ENCODE peak calls at places on chromosomes 5 and 9, in seven cellular contexts. One of them, this sample, is unnamed.

GRCh38 chr5:37197340-37198050 is 51.7 kb downstream of the CPLANE1 start:
- DNase-seq in HCT116: no peak
- DNase-seq in A549: no peak
- DNase-seq in effector memory CD4-positive, alpha-beta T cell: no peak
- DNase-seq in fibroblast of lung: no peak
- DNase-seq in stomach: no peak
- DNase-seq in tibial nerve: no peak
- DNase-seq in this sample: no peak

GRCh38 chr5:137470111-137470920 is 28.8 kb downstream of the SPOCK1 start:
- DNase-seq in A549: peak
- DNase-seq in stomach: no peak
- DNase-seq in HCT116: no peak
- DNase-seq in fibroblast of lung: peak
- DNase-seq in tibial nerve: peak
- DNase-seq in effector memory CD4-positive, alpha-beta T cell: no peak
- DNase-seq in this sample: no peak

GRCh38 chr5:126777257-126777973 is 479 bp downstream of the LMNB1 start:
- DNase-seq in A549: peak
- DNase-seq in tibial nerve: peak
- DNase-seq in fibroblast of lung: peak
- DNase-seq in stomach: peak
- DNase-seq in HCT116: no peak
- DNase-seq in effector memory CD4-positive, alpha-beta T cell: peak
- DNase-seq in this sample: peak

GRCh38 chr5:32274548-32275420 is 38.0 kb downstream of the MTMR12 start:
- DNase-seq in stomach: no peak
- DNase-seq in HCT116: no peak
- DNase-seq in effector memory CD4-positive, alpha-beta T cell: no peak
- DNase-seq in tibial nerve: no peak
- DNase-seq in fibroblast of lung: no peak
- DNase-seq in A549: no peak
- DNase-seq in this sample: no peak

GRCh38 chr5:32339198-32339597 is 26.5 kb upstream of the MTMR12 start:
- DNase-seq in HCT116: peak
- DNase-seq in A549: peak
- DNase-seq in effector memory CD4-positive, alpha-beta T cell: no peak
- DNase-seq in tibial nerve: no peak
- DNase-seq in stomach: no peak
- DNase-seq in fibroblast of lung: peak
- DNase-seq in this sample: no peak

GRCh38 chr9:136694163-136694864 is 7.1 kb upstream of the AGPAT2 start:
- DNase-seq in stomach: peak
- DNase-seq in fibroblast of lung: no peak
- DNase-seq in A549: peak
- DNase-seq in tibial nerve: peak
- DNase-seq in HCT116: peak
- DNase-seq in effector memory CD4-positive, alpha-beta T cell: no peak
- DNase-seq in this sample: peak

GRCh38 chr5:119515192-119515591 is 62.9 kb downstream of the HSD17B4 start:
- DNase-seq in stomach: no peak
- DNase-seq in HCT116: no peak
- DNase-seq in effector memory CD4-positive, alpha-beta T cell: no peak
- DNase-seq in fibroblast of lung: peak
- DNase-seq in A549: no peak
- DNase-seq in tibial nerve: no peak
- DNase-seq in this sample: no peak

GRCh38 chr5:73768-74502 is 18.0 kb upstream of the PLEKHG4B start:
- DNase-seq in stomach: no peak
- DNase-seq in A549: no peak
- DNase-seq in HCT116: no peak
- DNase-seq in fibroblast of lung: no peak
- DNase-seq in tibial nerve: no peak
- DNase-seq in effector memory CD4-positive, alpha-beta T cell: no peak
- DNase-seq in this sample: no peak

GRCh38 chr5:57887851-57888621 is 405.4 kb upstream of the ACTBL2 start:
- DNase-seq in effector memory CD4-positive, alpha-beta T cell: no peak
- DNase-seq in tibial nerve: peak
- DNase-seq in stomach: peak
- DNase-seq in fibroblast of lung: peak
- DNase-seq in HCT116: peak
- DNase-seq in A549: peak
- DNase-seq in this sample: peak

GRCh38 chr5:106956901-106957300 is 713.8 kb downstream of the EFNA5 start:
- DNase-seq in fibroblast of lung: no peak
- DNase-seq in stomach: no peak
- DNase-seq in tibial nerve: no peak
- DNase-seq in effector memory CD4-positive, alpha-beta T cell: no peak
- DNase-seq in HCT116: no peak
- DNase-seq in A549: no peak
- DNase-seq in this sample: no peak

GRCh38 chr5:134423376-134423775 is 11.7 kb upstream of the CDKN2AIPNL start:
- DNase-seq in effector memory CD4-positive, alpha-beta T cell: no peak
- DNase-seq in A549: no peak
- DNase-seq in stomach: no peak
- DNase-seq in fibroblast of lung: no peak
- DNase-seq in tibial nerve: no peak
- DNase-seq in HCT116: no peak
- DNase-seq in this sample: no peak

GRCh38 chr9:135567311-135567710 is 5.8 kb downstream of the PAEP start:
- DNase-seq in HCT116: no peak
- DNase-seq in fibroblast of lung: no peak
- DNase-seq in tibial nerve: no peak
- DNase-seq in A549: no peak
- DNase-seq in effector memory CD4-positive, alpha-beta T cell: no peak
- DNase-seq in stomach: no peak
- DNase-seq in this sample: no peak

GRCh38 chr9:69136781-69137180 is 37.3 kb upstream of the TJP2 start:
- DNase-seq in tibial nerve: no peak
- DNase-seq in effector memory CD4-positive, alpha-beta T cell: no peak
- DNase-seq in fibroblast of lung: peak
- DNase-seq in A549: no peak
- DNase-seq in stomach: no peak
- DNase-seq in HCT116: no peak
- DNase-seq in this sample: no peak

GRCh38 chr9:84339951-84340350 is 607 bp downstream of the SLC28A3 start:
- DNase-seq in HCT116: no peak
- DNase-seq in fibroblast of lung: peak
- DNase-seq in A549: no peak
- DNase-seq in effector memory CD4-positive, alpha-beta T cell: no peak
- DNase-seq in tibial nerve: no peak
- DNase-seq in stomach: no peak
- DNase-seq in this sample: no peak

GRCh38 chr5:169273881-169274280 is 27.1 kb downstream of the SLIT3 start:
- DNase-seq in fibroblast of lung: no peak
- DNase-seq in HCT116: no peak
- DNase-seq in stomach: no peak
- DNase-seq in effector memory CD4-positive, alpha-beta T cell: no peak
- DNase-seq in tibial nerve: no peak
- DNase-seq in A549: no peak
- DNase-seq in this sample: no peak

GRCh38 chr5:126449751-126450271 is 26.6 kb downstream of the GRAMD2B start:
- DNase-seq in tibial nerve: no peak
- DNase-seq in effector memory CD4-positive, alpha-beta T cell: peak
- DNase-seq in A549: no peak
- DNase-seq in HCT116: no peak
- DNase-seq in fibroblast of lung: peak
- DNase-seq in stomach: no peak
- DNase-seq in this sample: no peak

GRCh38 chr9:124854161-124854560 is 901 bp downstream of the WDR38 start:
- DNase-seq in A549: no peak
- DNase-seq in effector memory CD4-positive, alpha-beta T cell: no peak
- DNase-seq in HCT116: no peak
- DNase-seq in stomach: no peak
- DNase-seq in fibroblast of lung: no peak
- DNase-seq in tibial nerve: no peak
- DNase-seq in this sample: no peak

GRCh38 chr9:116232425-116233159 is 79.0 kb downstream of the PAPPA start:
- DNase-seq in HCT116: no peak
- DNase-seq in effector memory CD4-positive, alpha-beta T cell: no peak
- DNase-seq in tibial nerve: no peak
- DNase-seq in A549: peak
- DNase-seq in fibroblast of lung: peak
- DNase-seq in stomach: no peak
- DNase-seq in this sample: no peak

GRCh38 chr9:71767421-71768321 is 642 bp downstream of the CEMIP2 start:
- DNase-seq in effector memory CD4-positive, alpha-beta T cell: no peak
- DNase-seq in stomach: peak
- DNase-seq in HCT116: no peak
- DNase-seq in tibial nerve: no peak
- DNase-seq in fibroblast of lung: peak
- DNase-seq in A549: no peak
- DNase-seq in this sample: peak

GRCh38 chr5:171755354-171755821 is 30.2 kb upstream of the SMIM23 start:
- DNase-seq in HCT116: no peak
- DNase-seq in effector memory CD4-positive, alpha-beta T cell: no peak
- DNase-seq in fibroblast of lung: peak
- DNase-seq in tibial nerve: no peak
- DNase-seq in stomach: no peak
- DNase-seq in A549: no peak
- DNase-seq in this sample: no peak

GRCh38 chr5:143527808-143528207 is 124.3 kb upstream of the NR3C1 start:
- DNase-seq in tibial nerve: no peak
- DNase-seq in A549: no peak
- DNase-seq in stomach: no peak
- DNase-seq in HCT116: no peak
- DNase-seq in effector memory CD4-positive, alpha-beta T cell: no peak
- DNase-seq in fibroblast of lung: peak
- DNase-seq in this sample: no peak

DNA sequence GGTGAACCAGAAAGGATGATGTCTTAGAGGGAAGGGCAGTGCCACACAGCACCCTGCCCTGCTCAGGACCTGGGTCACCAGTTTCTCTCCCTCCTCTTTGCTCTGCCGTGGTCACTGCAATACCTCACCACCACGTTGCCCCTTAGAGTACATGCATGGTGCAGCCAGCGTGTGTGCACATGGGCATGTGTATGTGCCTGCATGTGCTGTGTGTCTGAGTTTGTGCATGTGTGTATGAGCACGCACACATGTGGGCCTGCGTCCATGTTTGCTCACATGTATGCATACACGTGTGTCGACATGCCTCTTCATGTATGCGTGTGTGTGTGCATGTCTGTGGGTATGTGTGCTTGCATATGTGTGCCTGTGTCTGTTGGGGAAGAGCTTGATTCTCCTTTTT is 41.5 kb upstream of the SEMA4D start:
- DNase-seq in tibial nerve: no peak
- DNase-seq in A549: no peak
- DNase-seq in stomach: no peak
- DNase-seq in fibroblast of lung: no peak
- DNase-seq in HCT116: no peak
- DNase-seq in effector memory CD4-positive, alpha-beta T cell: no peak
- DNase-seq in this sample: no peak
- H3K27ac ChIP-seq in tibial nerve: no peak
- H3K27ac ChIP-seq in A549: no peak
- H3K27ac ChIP-seq in stomach: no peak
- H3K27ac ChIP-seq in fibroblast of lung: no peak
- H3K27ac ChIP-seq in HCT116: no peak
- H3K27ac ChIP-seq in effector memory CD4-positive, alpha-beta T cell: no peak
- H3K27ac ChIP-seq in this sample: no peak

DNA sequence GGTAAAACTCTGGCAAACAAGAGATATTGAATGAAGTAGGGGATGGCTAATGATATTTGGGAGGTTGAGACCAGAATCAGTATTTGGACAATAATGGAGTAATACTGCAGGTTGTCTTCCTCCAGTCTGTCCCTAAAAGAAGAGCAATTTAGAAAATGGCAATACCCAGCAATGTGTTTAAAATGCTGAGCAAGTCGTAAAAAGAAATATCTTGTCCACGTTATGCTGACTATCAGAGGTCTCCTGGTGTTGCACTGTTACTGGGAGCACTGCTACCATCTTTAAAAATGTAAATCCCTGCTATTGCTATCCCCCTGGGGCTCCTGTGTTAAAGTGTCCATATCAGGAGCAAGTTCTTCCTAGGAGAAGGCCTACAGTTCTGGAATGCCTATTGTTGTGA is 10.4 kb downstream of the CYSTM1 start:
- DNase-seq in HCT116: no peak
- DNase-seq in tibial nerve: no peak
- DNase-seq in stomach: no peak
- DNase-seq in effector memory CD4-positive, alpha-beta T cell: no peak
- DNase-seq in A549: no peak
- DNase-seq in fibroblast of lung: no peak
- DNase-seq in this sample: no peak
- H3K4me3 ChIP-seq in HCT116: no peak
- H3K4me3 ChIP-seq in tibial nerve: no peak
- H3K4me3 ChIP-seq in stomach: no peak
- H3K4me3 ChIP-seq in effector memory CD4-positive, alpha-beta T cell: no peak
- H3K4me3 ChIP-seq in A549: no peak
- H3K4me3 ChIP-seq in fibroblast of lung: no peak
- H3K4me3 ChIP-seq in this sample: no peak

DNA sequence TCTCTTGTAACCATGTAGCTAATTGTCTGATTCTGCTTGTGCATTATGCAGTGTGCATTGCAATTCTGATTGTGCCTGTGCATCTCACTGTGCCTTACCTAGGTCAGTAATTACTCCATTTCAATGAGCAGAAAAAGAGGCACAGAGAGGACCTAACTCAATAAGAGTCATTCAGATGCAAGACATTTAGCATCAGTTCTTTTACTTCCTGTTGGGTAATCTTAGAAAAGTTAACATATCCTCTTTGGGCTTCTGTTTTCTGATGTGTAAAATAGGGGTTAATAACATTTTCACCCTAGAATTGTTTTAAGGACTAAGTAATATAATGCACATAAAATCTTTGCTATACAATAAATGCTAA is 7.0 kb upstream of the DCTN4 start:
- DNase-seq in effector memory CD4-positive, alpha-beta T cell: no peak
- DNase-seq in tibial nerve: no peak
- DNase-seq in stomach: no peak
- DNase-seq in A549: no peak
- DNase-seq in fibroblast of lung: no peak
- DNase-seq in HCT116: no peak
- DNase-seq in this sample: no peak
- H3K27ac ChIP-seq in effector memory CD4-positive, alpha-beta T cell: no peak
- H3K27ac ChIP-seq in tibial nerve: no peak
- H3K27ac ChIP-seq in stomach: peak
- H3K27ac ChIP-seq in A549: no peak
- H3K27ac ChIP-seq in fibroblast of lung: no peak
- H3K27ac ChIP-seq in HCT116: no peak
- H3K27ac ChIP-seq in this sample: no peak

GRCh38 chr9:121499177-121499426 is 542 bp downstream of the GGTA1 start:
- DNase-seq in effector memory CD4-positive, alpha-beta T cell: no peak
- DNase-seq in A549: no peak
- DNase-seq in tibial nerve: no peak
- DNase-seq in HCT116: no peak
- DNase-seq in fibroblast of lung: no peak
- DNase-seq in stomach: no peak
- DNase-seq in this sample: no peak

GRCh38 chr9:121499427-121500164 is at the start of gene GGTA1:
- DNase-seq in stomach: peak
- DNase-seq in HCT116: no peak
- DNase-seq in tibial nerve: peak
- DNase-seq in fibroblast of lung: peak
- DNase-seq in A549: peak
- DNase-seq in effector memory CD4-positive, alpha-beta T cell: no peak
- DNase-seq in this sample: peak

GRCh38 chr9:121498487-121499176 is 1.0 kb downstream of the GGTA1 start:
- DNase-seq in stomach: peak
- DNase-seq in effector memory CD4-positive, alpha-beta T cell: no peak
- DNase-seq in HCT116: no peak
- DNase-seq in fibroblast of lung: peak
- DNase-seq in tibial nerve: peak
- DNase-seq in A549: peak
- DNase-seq in this sample: no peak

GRCh38 chr9:121500165-121500478 is 478 bp upstream of the GGTA1 start:
- DNase-seq in fibroblast of lung: no peak
- DNase-seq in A549: no peak
- DNase-seq in effector memory CD4-positive, alpha-beta T cell: no peak
- DNase-seq in HCT116: no peak
- DNase-seq in stomach: no peak
- DNase-seq in tibial nerve: no peak
- DNase-seq in this sample: no peak

GRCh38 chr9:121498150-121498486 is 1.5 kb downstream of the GGTA1 start:
- DNase-seq in HCT116: peak
- DNase-seq in effector memory CD4-positive, alpha-beta T cell: no peak
- DNase-seq in fibroblast of lung: peak
- DNase-seq in tibial nerve: peak
- DNase-seq in A549: peak
- DNase-seq in stomach: peak
- DNase-seq in this sample: no peak
- H3K4me3 ChIP-seq in HCT116: peak
- H3K4me3 ChIP-seq in effector memory CD4-positive, alpha-beta T cell: peak
- H3K4me3 ChIP-seq in fibroblast of lung: peak
- H3K4me3 ChIP-seq in tibial nerve: peak
- H3K4me3 ChIP-seq in A549: peak
- H3K4me3 ChIP-seq in stomach: peak
- H3K4me3 ChIP-seq in this sample: peak

This sample was measured in pancreas.